ENCODE peak calls at places on chromosomes 11 and 22, in eight cellular contexts. O is ovary, Q is RCC 7860, T is T-cell, H is WTC11, B is fibroblast of pulmonary artery, C is fibroblast of the aortic adventitia, P is HTR-8/SVneo. U is an unnamed sample.

GRCh38 chr11:64593156-64594105 is 2.4 kb downstream of the SLC22A12 start:
- DNase-seq in O (peak; percentile 25), Q (no peak), T (no peak), H (no peak), B (no peak), C (no peak), P (no peak), U (no peak)

GRCh38 chr11:907668-908067 is 2.9 kb downstream of the CHID1 start:
- DNase-seq in O (no peak), Q (no peak), T (no peak), H (no peak), B (no peak), C (no peak), P (no peak), U (no peak)

GRCh38 chr11:44961894-44962293 is 11.2 kb upstream of the TP53I11 start:
- DNase-seq in O (no peak), Q (no peak), T (no peak), H (no peak), B (no peak), C (no peak), P (no peak), U (no peak)

GRCh38 chr11:115717215-115717584 is 213.0 kb upstream of the CADM1 start:
- DNase-seq in O (no peak), Q (no peak), T (no peak), H (no peak), B (no peak), C (no peak), P (no peak), U (no peak)

GRCh38 chr11:120867024-120867423 is 156.9 kb upstream of the TBCEL start:
- DNase-seq in O (no peak), Q (no peak), T (no peak), H (no peak), B (no peak), C (no peak), P (no peak), U (no peak)

GRCh38 chr22:37924386-37925065 is 18.4 kb downstream of the MICALL1 start:
- DNase-seq in O (no peak), Q (no peak), T (no peak), H (no peak), B (no peak), C (no peak), P (no peak), U (no peak)

GRCh38 chr11:65436412-65437032 is 13.9 kb downstream of the NEAT1 start:
- DNase-seq in O (no peak), Q (no peak), T (no peak), H (no peak), B (peak; percentile 53), C (peak; percentile 65), P (no peak), U (no peak)

GRCh38 chr11:5808500-5809121 is at the start of gene OR52N2:
- DNase-seq in O (peak; percentile 70), Q (peak; percentile 16), T (peak; percentile 49), H (peak; percentile 80), B (peak; percentile 81), C (peak; percentile 81), P (peak; percentile 23), U (peak; percentile 45)

GRCh38 chr11:121448431-121448941 is 3.6 kb upstream of the SORL1 start:
- DNase-seq in O (no peak), Q (no peak), T (no peak), H (no peak), B (no peak), C (no peak), P (no peak), U (no peak)

GRCh38 chr11:107792049-107792443 is 66.5 kb downstream of the SLC35F2 start:
- DNase-seq in O (no peak), Q (no peak), T (no peak), H (no peak), B (no peak), C (no peak), P (no peak), U (no peak)

GRCh38 chr11:72079776-72080325 is 491 bp downstream of the NUMA1 start:
- DNase-seq in O (peak; percentile 49), Q (no peak), T (no peak), H (no peak), B (no peak), C (peak; percentile 17), P (peak; percentile 72), U (no peak)

GRCh38 chr11:11022126-11022730 is 164.4 kb upstream of the ZBED5 start:
- DNase-seq in O (no peak), Q (no peak), T (no peak), H (no peak), B (peak; percentile 58), C (peak; percentile 63), P (peak; percentile 40), U (no peak)

GRCh38 chr22:43448048-43448447 is 36.2 kb downstream of the MPPED1 start:
- DNase-seq in O (no peak), Q (no peak), T (no peak), H (no peak), B (no peak), C (no peak), P (no peak), U (no peak)

GRCh38 chr22:29330753-29331152 is 15.3 kb upstream of the RASL10A start:
- DNase-seq in O (peak; percentile 88), Q (no peak), T (no peak), H (no peak), B (peak; percentile 79), C (peak; percentile 48), P (no peak), U (peak; percentile 61)

GRCh38 chr22:47367993-47368945 is 605.8 kb downstream of the TBC1D22A start:
- DNase-seq in O (no peak), Q (no peak), T (no peak), H (no peak), B (no peak), C (no peak), P (no peak), U (no peak)

GRCh38 chr11:78441956-78442355 is 24.3 kb upstream of the GAB2 start:
- DNase-seq in O (no peak), Q (no peak), T (no peak), H (no peak), B (no peak), C (no peak), P (no peak), U (no peak)

GRCh38 chr11:78798567-78799170 is 224.0 kb upstream of the NARS2 start:
- DNase-seq in O (peak; percentile 77), Q (peak; percentile 20), T (no peak), H (peak; percentile 82), B (peak; percentile 70), C (peak; percentile 74), P (peak; percentile 40), U (peak; percentile 86)

GRCh38 chr11:31958086-31958735 is 132.7 kb upstream of the RCN1 start:
- DNase-seq in O (peak; percentile 45), Q (no peak), T (peak; percentile 16), H (peak; percentile 90), B (peak; percentile 61), C (peak; percentile 56), P (peak; percentile 24), U (peak; percentile 57)

GRCh38 chr11:112310414-112310813 is 49.8 kb upstream of the PLET1 start:
- DNase-seq in O (no peak), Q (no peak), T (no peak), H (no peak), B (peak; percentile 80), C (peak; percentile 58), P (no peak), U (no peak)